ENCODE peak calls at places on chromosomes 2 and 18, in seven cellular contexts. One of them, this sample, is unnamed.

GRCh38 chr2:8412586-8412985 is 269.3 kb upstream of the ID2 start:
- DNase-seq in activated T-helper 1 cell treated with anti-CD3 and anti-CD28 coated beads, Interleukin-12 subunit alpha, Interleukin-12 subunit beta, Interleukin-2, Interleukin-4 antibody, amounts not matched to agents 30 ng/mL and 10 ng/mL and 1 ng/mL, durations not matched to agents 14 hours and 24 hours and 36 hours: no peak
- DNase-seq in effector CD4-positive, alpha-beta T cell: no peak
- DNase-seq in NCI-H345: no peak
- DNase-seq in spleen: no peak
- DNase-seq in NCI-H460: no peak
- DNase-seq in head of caudate nucleus: no peak
- DNase-seq in this sample: no peak

GRCh38 chr2:159091381-159091780 is 122.9 kb downstream of the TANC1 start:
- DNase-seq in NCI-H460: no peak
- DNase-seq in NCI-H345: no peak
- DNase-seq in head of caudate nucleus: no peak
- DNase-seq in effector CD4-positive, alpha-beta T cell: no peak
- DNase-seq in activated T-helper 1 cell treated with anti-CD3 and anti-CD28 coated beads, Interleukin-12 subunit alpha, Interleukin-12 subunit beta, Interleukin-2, Interleukin-4 antibody, amounts not matched to agents 30 ng/mL and 10 ng/mL and 1 ng/mL, durations not matched to agents 14 hours and 24 hours and 36 hours: no peak
- DNase-seq in spleen: no peak
- DNase-seq in this sample: no peak

GRCh38 chr2:24919977-24920812 is at the start of gene ADCY3:
- DNase-seq in head of caudate nucleus: peak
- DNase-seq in effector CD4-positive, alpha-beta T cell: peak
- DNase-seq in activated T-helper 1 cell treated with anti-CD3 and anti-CD28 coated beads, Interleukin-12 subunit alpha, Interleukin-12 subunit beta, Interleukin-2, Interleukin-4 antibody, amounts not matched to agents 30 ng/mL and 10 ng/mL and 1 ng/mL, durations not matched to agents 14 hours and 24 hours and 36 hours: peak
- DNase-seq in NCI-H345: peak
- DNase-seq in NCI-H460: peak
- DNase-seq in spleen: peak
- DNase-seq in this sample: peak

GRCh38 chr2:218418321-218418716 is 604 bp upstream of the VIL1 start:
- DNase-seq in activated T-helper 1 cell treated with anti-CD3 and anti-CD28 coated beads, Interleukin-12 subunit alpha, Interleukin-12 subunit beta, Interleukin-2, Interleukin-4 antibody, amounts not matched to agents 30 ng/mL and 10 ng/mL and 1 ng/mL, durations not matched to agents 14 hours and 24 hours and 36 hours: no peak
- DNase-seq in spleen: no peak
- DNase-seq in head of caudate nucleus: no peak
- DNase-seq in effector CD4-positive, alpha-beta T cell: no peak
- DNase-seq in NCI-H460: no peak
- DNase-seq in NCI-H345: no peak
- DNase-seq in this sample: no peak

GRCh38 chr2:88658890-88659881 is 31.9 kb upstream of the EIF2AK3 start:
- DNase-seq in activated T-helper 1 cell treated with anti-CD3 and anti-CD28 coated beads, Interleukin-12 subunit alpha, Interleukin-12 subunit beta, Interleukin-2, Interleukin-4 antibody, amounts not matched to agents 30 ng/mL and 10 ng/mL and 1 ng/mL, durations not matched to agents 14 hours and 24 hours and 36 hours: no peak
- DNase-seq in effector CD4-positive, alpha-beta T cell: no peak
- DNase-seq in NCI-H460: peak
- DNase-seq in head of caudate nucleus: no peak
- DNase-seq in NCI-H345: no peak
- DNase-seq in spleen: no peak
- DNase-seq in this sample: no peak

GRCh38 chr2:41698787-41699422 is 348.9 kb upstream of the PKDCC start:
- DNase-seq in spleen: no peak
- DNase-seq in activated T-helper 1 cell treated with anti-CD3 and anti-CD28 coated beads, Interleukin-12 subunit alpha, Interleukin-12 subunit beta, Interleukin-2, Interleukin-4 antibody, amounts not matched to agents 30 ng/mL and 10 ng/mL and 1 ng/mL, durations not matched to agents 14 hours and 24 hours and 36 hours: no peak
- DNase-seq in head of caudate nucleus: peak
- DNase-seq in effector CD4-positive, alpha-beta T cell: no peak
- DNase-seq in NCI-H460: no peak
- DNase-seq in NCI-H345: no peak
- DNase-seq in this sample: no peak

GRCh38 chr2:174586418-174586817 is 11.2 kb downstream of the WIPF1 start:
- DNase-seq in NCI-H460: no peak
- DNase-seq in effector CD4-positive, alpha-beta T cell: no peak
- DNase-seq in head of caudate nucleus: no peak
- DNase-seq in activated T-helper 1 cell treated with anti-CD3 and anti-CD28 coated beads, Interleukin-12 subunit alpha, Interleukin-12 subunit beta, Interleukin-2, Interleukin-4 antibody, amounts not matched to agents 30 ng/mL and 10 ng/mL and 1 ng/mL, durations not matched to agents 14 hours and 24 hours and 36 hours: no peak
- DNase-seq in spleen: no peak
- DNase-seq in NCI-H345: no peak
- DNase-seq in this sample: no peak

GRCh38 chr2:230903251-230904150 is 21.5 kb downstream of the GPR55 start:
- DNase-seq in effector CD4-positive, alpha-beta T cell: no peak
- DNase-seq in spleen: peak
- DNase-seq in head of caudate nucleus: peak
- DNase-seq in NCI-H460: no peak
- DNase-seq in NCI-H345: no peak
- DNase-seq in activated T-helper 1 cell treated with anti-CD3 and anti-CD28 coated beads, Interleukin-12 subunit alpha, Interleukin-12 subunit beta, Interleukin-2, Interleukin-4 antibody, amounts not matched to agents 30 ng/mL and 10 ng/mL and 1 ng/mL, durations not matched to agents 14 hours and 24 hours and 36 hours: no peak
- DNase-seq in this sample: peak

GRCh38 chr2:85954918-85955420 is 66.2 kb upstream of the ST3GAL5 start:
- DNase-seq in NCI-H460: no peak
- DNase-seq in effector CD4-positive, alpha-beta T cell: no peak
- DNase-seq in NCI-H345: peak
- DNase-seq in head of caudate nucleus: no peak
- DNase-seq in activated T-helper 1 cell treated with anti-CD3 and anti-CD28 coated beads, Interleukin-12 subunit alpha, Interleukin-12 subunit beta, Interleukin-2, Interleukin-4 antibody, amounts not matched to agents 30 ng/mL and 10 ng/mL and 1 ng/mL, durations not matched to agents 14 hours and 24 hours and 36 hours: no peak
- DNase-seq in spleen: no peak
- DNase-seq in this sample: no peak

GRCh38 chr2:112789186-112789585 is 4.9 kb upstream of the IL1A start:
- DNase-seq in activated T-helper 1 cell treated with anti-CD3 and anti-CD28 coated beads, Interleukin-12 subunit alpha, Interleukin-12 subunit beta, Interleukin-2, Interleukin-4 antibody, amounts not matched to agents 30 ng/mL and 10 ng/mL and 1 ng/mL, durations not matched to agents 14 hours and 24 hours and 36 hours: no peak
- DNase-seq in effector CD4-positive, alpha-beta T cell: no peak
- DNase-seq in NCI-H345: no peak
- DNase-seq in spleen: no peak
- DNase-seq in head of caudate nucleus: no peak
- DNase-seq in NCI-H460: no peak
- DNase-seq in this sample: no peak

GRCh38 chr2:121873870-121874269 is 118.4 kb downstream of the TSN start:
- DNase-seq in spleen: no peak
- DNase-seq in activated T-helper 1 cell treated with anti-CD3 and anti-CD28 coated beads, Interleukin-12 subunit alpha, Interleukin-12 subunit beta, Interleukin-2, Interleukin-4 antibody, amounts not matched to agents 30 ng/mL and 10 ng/mL and 1 ng/mL, durations not matched to agents 14 hours and 24 hours and 36 hours: no peak
- DNase-seq in effector CD4-positive, alpha-beta T cell: no peak
- DNase-seq in head of caudate nucleus: no peak
- DNase-seq in NCI-H460: no peak
- DNase-seq in NCI-H345: peak
- DNase-seq in this sample: no peak

GRCh38 chr2:151278487-151278886 is 11.0 kb downstream of the NMI start:
- DNase-seq in activated T-helper 1 cell treated with anti-CD3 and anti-CD28 coated beads, Interleukin-12 subunit alpha, Interleukin-12 subunit beta, Interleukin-2, Interleukin-4 antibody, amounts not matched to agents 30 ng/mL and 10 ng/mL and 1 ng/mL, durations not matched to agents 14 hours and 24 hours and 36 hours: no peak
- DNase-seq in NCI-H460: no peak
- DNase-seq in spleen: no peak
- DNase-seq in NCI-H345: no peak
- DNase-seq in effector CD4-positive, alpha-beta T cell: no peak
- DNase-seq in head of caudate nucleus: no peak
- DNase-seq in this sample: no peak

GRCh38 chr18:51195602-51196115 is 1.8 kb downstream of the MEX3C start:
- DNase-seq in NCI-H345: peak
- DNase-seq in NCI-H460: no peak
- DNase-seq in head of caudate nucleus: peak
- DNase-seq in activated T-helper 1 cell treated with anti-CD3 and anti-CD28 coated beads, Interleukin-12 subunit alpha, Interleukin-12 subunit beta, Interleukin-2, Interleukin-4 antibody, amounts not matched to agents 30 ng/mL and 10 ng/mL and 1 ng/mL, durations not matched to agents 14 hours and 24 hours and 36 hours: peak
- DNase-seq in effector CD4-positive, alpha-beta T cell: peak
- DNase-seq in spleen: no peak
- DNase-seq in this sample: no peak

GRCh38 chr2:239049421-239050251 is 201.8 kb downstream of the TWIST2 start:
- DNase-seq in head of caudate nucleus: no peak
- DNase-seq in spleen: no peak
- DNase-seq in NCI-H460: no peak
- DNase-seq in NCI-H345: no peak
- DNase-seq in effector CD4-positive, alpha-beta T cell: no peak
- DNase-seq in activated T-helper 1 cell treated with anti-CD3 and anti-CD28 coated beads, Interleukin-12 subunit alpha, Interleukin-12 subunit beta, Interleukin-2, Interleukin-4 antibody, amounts not matched to agents 30 ng/mL and 10 ng/mL and 1 ng/mL, durations not matched to agents 14 hours and 24 hours and 36 hours: no peak
- DNase-seq in this sample: no peak

GRCh38 chr18:26546875-26547301 is 1.5 kb downstream of the KCTD1 start:
- DNase-seq in effector CD4-positive, alpha-beta T cell: no peak
- DNase-seq in activated T-helper 1 cell treated with anti-CD3 and anti-CD28 coated beads, Interleukin-12 subunit alpha, Interleukin-12 subunit beta, Interleukin-2, Interleukin-4 antibody, amounts not matched to agents 30 ng/mL and 10 ng/mL and 1 ng/mL, durations not matched to agents 14 hours and 24 hours and 36 hours: no peak
- DNase-seq in head of caudate nucleus: no peak
- DNase-seq in NCI-H345: no peak
- DNase-seq in NCI-H460: no peak
- DNase-seq in spleen: peak
- DNase-seq in this sample: no peak

GRCh38 chr2:63047193-63047533 is 3.5 kb upstream of the OTX1 start:
- DNase-seq in effector CD4-positive, alpha-beta T cell: no peak
- DNase-seq in spleen: no peak
- DNase-seq in NCI-H345: no peak
- DNase-seq in head of caudate nucleus: no peak
- DNase-seq in NCI-H460: no peak
- DNase-seq in activated T-helper 1 cell treated with anti-CD3 and anti-CD28 coated beads, Interleukin-12 subunit alpha, Interleukin-12 subunit beta, Interleukin-2, Interleukin-4 antibody, amounts not matched to agents 30 ng/mL and 10 ng/mL and 1 ng/mL, durations not matched to agents 14 hours and 24 hours and 36 hours: no peak
- DNase-seq in this sample: no peak

GRCh38 chr2:147636238-147636887 is 208.5 kb upstream of the ACVR2A start:
- DNase-seq in spleen: no peak
- DNase-seq in activated T-helper 1 cell treated with anti-CD3 and anti-CD28 coated beads, Interleukin-12 subunit alpha, Interleukin-12 subunit beta, Interleukin-2, Interleukin-4 antibody, amounts not matched to agents 30 ng/mL and 10 ng/mL and 1 ng/mL, durations not matched to agents 14 hours and 24 hours and 36 hours: no peak
- DNase-seq in NCI-H460: no peak
- DNase-seq in effector CD4-positive, alpha-beta T cell: no peak
- DNase-seq in NCI-H345: no peak
- DNase-seq in head of caudate nucleus: no peak
- DNase-seq in this sample: no peak

GRCh38 chr2:117359266-117359970 is 455.1 kb upstream of the DDX18 start:
- DNase-seq in spleen: no peak
- DNase-seq in NCI-H345: peak
- DNase-seq in effector CD4-positive, alpha-beta T cell: no peak
- DNase-seq in head of caudate nucleus: peak
- DNase-seq in NCI-H460: no peak
- DNase-seq in activated T-helper 1 cell treated with anti-CD3 and anti-CD28 coated beads, Interleukin-12 subunit alpha, Interleukin-12 subunit beta, Interleukin-2, Interleukin-4 antibody, amounts not matched to agents 30 ng/mL and 10 ng/mL and 1 ng/mL, durations not matched to agents 14 hours and 24 hours and 36 hours: no peak
- DNase-seq in this sample: no peak

GRCh38 chr2:61327173-61327572 is 143.7 kb downstream of the USP34 start:
- DNase-seq in activated T-helper 1 cell treated with anti-CD3 and anti-CD28 coated beads, Interleukin-12 subunit alpha, Interleukin-12 subunit beta, Interleukin-2, Interleukin-4 antibody, amounts not matched to agents 30 ng/mL and 10 ng/mL and 1 ng/mL, durations not matched to agents 14 hours and 24 hours and 36 hours: no peak
- DNase-seq in NCI-H460: no peak
- DNase-seq in effector CD4-positive, alpha-beta T cell: no peak
- DNase-seq in NCI-H345: no peak
- DNase-seq in head of caudate nucleus: no peak
- DNase-seq in spleen: no peak
- DNase-seq in this sample: no peak

GRCh38 chr2:24359701-24360049 is 661 bp downstream of the ITSN2 start:
- DNase-seq in spleen: peak
- DNase-seq in head of caudate nucleus: peak
- DNase-seq in effector CD4-positive, alpha-beta T cell: peak
- DNase-seq in NCI-H345: peak
- DNase-seq in activated T-helper 1 cell treated with anti-CD3 and anti-CD28 coated beads, Interleukin-12 subunit alpha, Interleukin-12 subunit beta, Interleukin-2, Interleukin-4 antibody, amounts not matched to agents 30 ng/mL and 10 ng/mL and 1 ng/mL, durations not matched to agents 14 hours and 24 hours and 36 hours: peak
- DNase-seq in NCI-H460: no peak
- DNase-seq in this sample: no peak